ENCODE peak calls at places on chromosomes 7 and 10, in eight cellular contexts. U, B, W, K, G, Q, M and S are unnamed samples.

GRCh38 chr10:78664929-78665525 is 403.7 kb upstream of the ZMIZ1 start:
- DNase-seq in U (peak; percentile 60), B (no peak), W (peak; percentile 25), K (no peak), G (peak; percentile 71), Q (no peak), M (no peak), S (peak; percentile 65)

GRCh38 chr7:102080371-102081243 is 206.1 kb upstream of the SH2B2 start:
- DNase-seq in U (no peak), B (no peak), W (peak; percentile 32), K (no peak), G (peak; percentile 4), Q (no peak), M (no peak), S (peak; percentile 28)

GRCh38 chr10:114538544-114538906 is 119.5 kb downstream of the ABLIM1 start:
- DNase-seq in U (no peak), B (peak; percentile 69), W (no peak), K (peak; percentile 48), G (no peak), Q (no peak), M (no peak), S (no peak)

GRCh38 chr7:22445140-22445722 is 54.8 kb downstream of the STEAP1B start:
- DNase-seq in U (peak; percentile 68), B (no peak), W (no peak), K (peak; percentile 96), G (peak; percentile 59), Q (no peak), M (peak; percentile 95), S (no peak)

GRCh38 chr10:26215534-26215922 is 1.0 kb upstream of the GAD2 start:
- DNase-seq in U (no peak), B (no peak), W (peak; percentile 6), K (no peak), G (no peak), Q (no peak), M (no peak), S (no peak)

GRCh38 chr10:123642697-123643096 is 23.5 kb upstream of the GPR26 start:
- DNase-seq in U (no peak), B (no peak), W (no peak), K (no peak), G (no peak), Q (no peak), M (no peak), S (no peak)

GRCh38 chr10:33453081-33453850 is 118.8 kb upstream of the NRP1 start:
- DNase-seq in U (no peak), B (no peak), W (peak; percentile 39), K (no peak), G (no peak), Q (no peak), M (no peak), S (peak; percentile 70)

GRCh38 chr10:19730071-19730470 is 86.2 kb upstream of the PLXDC2 start:
- DNase-seq in U (peak; percentile 83), B (no peak), W (peak; percentile 29), K (no peak), G (peak; percentile 79), Q (no peak), M (no peak), S (peak; percentile 85)

GRCh38 chr10:5534880-5535856 is 10.4 kb downstream of the CALML3 start:
- DNase-seq in U (peak; percentile 95), B (peak; percentile 10), W (no peak), K (no peak), G (peak; percentile 92), Q (no peak), M (no peak), S (peak; percentile 90)

GRCh38 chr7:157853789-157854065 is 516.9 kb downstream of the DNAJB6 start:
- DNase-seq in U (no peak), B (no peak), W (no peak), K (no peak), G (no peak), Q (no peak), M (no peak), S (no peak)

GRCh38 chr10:14412624-14413023 is 81.9 kb upstream of the FRMD4A start:
- DNase-seq in U (no peak), B (no peak), W (no peak), K (no peak), G (no peak), Q (no peak), M (no peak), S (no peak)

GRCh38 chr10:125148021-125148439 is 12.3 kb downstream of the CTBP2 start:
- DNase-seq in U (peak; percentile 65), B (no peak), W (peak; percentile 76), K (no peak), G (peak; percentile 75), Q (no peak), M (no peak), S (peak; percentile 41)